ENCODE peak calls at places on chromosome X, in eight cellular contexts. L, O, U, R, X, P, F and W are unnamed samples.

GRCh38 chrX:31268359-31268758 is 196.5 kb upstream of the FTHL17 start:
- DNase-seq in L (no peak), U (no peak), F (no peak), P (peak), R (no peak), X (no peak), O (no peak), W (no peak)

GRCh38 chrX:10023821-10024220 is 56.7 kb downstream of the CLDN34 start:
- DNase-seq in L (no peak), P (no peak), X (no peak), F (no peak), U (no peak), R (no peak), O (no peak), W (no peak)

GRCh38 chrX:98203800-98204199 is 1320.1 kb downstream of the RPA4 start:
- DNase-seq in O (no peak), U (no peak), R (no peak), F (no peak), L (no peak), P (no peak), X (no peak), W (no peak)

GRCh38 chrX:115650916-115651315 is 89.9 kb downstream of the PLS3 start:
- DNase-seq in O (peak), U (peak), R (peak), X (no peak), P (peak), L (peak), F (peak), W (no peak)

GRCh38 chrX:40473460-40474204 is 107.1 kb upstream of the ATP6AP2 start:
- DNase-seq in O (no peak), X (no peak), U (no peak), P (no peak), F (no peak), L (no peak), R (no peak), W (no peak)

GRCh38 chrX:132393992-132394391 is 94.8 kb downstream of the MBNL3 start:
- DNase-seq in F (no peak), P (no peak), L (no peak), U (no peak), R (no peak), O (no peak), X (no peak), W (no peak)

GRCh38 chrX:108945883-108946523 is 209.6 kb upstream of the IRS4 start:
- DNase-seq in P (no peak), O (no peak), L (no peak), R (no peak), U (no peak), F (no peak), X (no peak), W (no peak)

GRCh38 chrX:25012793-25013592 is 2.8 kb downstream of the ARX start:
- DNase-seq in P (no peak), L (no peak), X (no peak), U (no peak), R (no peak), F (no peak), O (no peak), W (no peak)

GRCh38 chrX:24100713-24101112 is 46.0 kb downstream of the EIF2S3 start:
- DNase-seq in L (no peak), P (no peak), F (no peak), R (peak), O (no peak), X (no peak), U (no peak), W (no peak)

GRCh38 chrX:65999563-66000148 is 40.2 kb downstream of the VSIG4 start:
- DNase-seq in O (no peak), U (no peak), R (no peak), L (no peak), F (no peak), P (no peak), X (no peak), W (no peak)

GRCh38 chrX:82127228-82128123 is 925.6 kb downstream of the SH3BGRL start:
- DNase-seq in O (no peak), X (no peak), R (no peak), F (no peak), U (no peak), L (no peak), P (no peak), W (no peak)

GRCh38 chrX:11499076-11500044 is 166.4 kb downstream of the ARHGAP6 start:
- DNase-seq in O (no peak), R (peak), L (no peak), F (no peak), U (no peak), P (no peak), X (no peak), W (no peak)

GRCh38 chrX:103343105-103343504 is 13.1 kb downstream of the TCEAL7 start:
- DNase-seq in O (peak), F (no peak), U (no peak), R (peak), L (no peak), P (peak), X (no peak), W (no peak)

GRCh38 chrX:76253432-76253831 is 80.6 kb downstream of the PBDC1 start:
- DNase-seq in U (peak), X (no peak), P (peak), L (peak), F (peak), O (peak), R (peak), W (no peak)

GRCh38 chrX:102840871-102841705 is 96.0 kb upstream of the RAB40AL start:
- DNase-seq in F (no peak), P (no peak), U (no peak), O (no peak), X (no peak), L (no peak), R (peak), W (no peak)

GRCh38 chrX:38220024-38220935 is at the start of gene SRPX:
- DNase-seq in U (peak), L (peak), P (peak), R (no peak), X (no peak), O (peak), F (peak), W (peak)

GRCh38 chrX:102979536-102979935 is 42.5 kb downstream of the RAB40AL start:
- DNase-seq in O (no peak), U (no peak), P (no peak), L (no peak), X (no peak), R (no peak), F (no peak), W (no peak)

GRCh38 chrX:40727093-40727492 is 8.2 kb downstream of the MED14 start:
- DNase-seq in X (no peak), F (no peak), U (no peak), P (no peak), L (no peak), O (no peak), R (no peak), W (no peak)

GRCh38 chrX:45711231-45711630 is 510.6 kb upstream of the DIPK2B start:
- DNase-seq in P (no peak), F (no peak), U (no peak), O (no peak), X (no peak), R (no peak), L (no peak), W (no peak)

GRCh38 chrX:153763989-153764755 is at the start of gene PLXNB3:
- DNase-seq in U (peak), R (peak), F (peak), L (peak), X (peak), P (peak), O (peak), W (peak)

GRCh38 chrX:9573282-9574106 is 108.6 kb downstream of the TBL1X start:
- DNase-seq in F (no peak), R (no peak), P (no peak), U (no peak), X (no peak), O (peak), L (no peak), W (no peak)

GRCh38 chrX:123993904-123994635 is 32.6 kb downstream of the STAG2 start:
- DNase-seq in F (no peak), U (no peak), L (no peak), X (no peak), O (no peak), R (no peak), P (no peak), W (no peak)

GRCh38 chrX:48761674-48762471 is at the start of gene GLOD5:
- DNase-seq in P (peak), L (peak), U (peak), F (no peak), R (no peak), X (no peak), O (peak), W (no peak)

GRCh38 chrX:103101280-103102042 is 8.5 kb upstream of the NXF3 start:
- DNase-seq in X (no peak), O (peak), R (peak), F (no peak), P (peak), L (no peak), U (no peak), W (no peak)

GRCh38 chrX:85859426-85859825 is 187.9 kb downstream of the CHM start:
- DNase-seq in O (no peak), R (no peak), X (no peak), F (no peak), U (no peak), L (no peak), P (no peak), W (no peak)

GRCh38 chrX:23792861-23793553 is 10.0 kb downstream of the SAT1 start:
- DNase-seq in P (no peak), R (no peak), F (no peak), L (peak), O (no peak), X (no peak), U (no peak), W (no peak)

GRCh38 chrX:57119416-57119815 is 1.9 kb downstream of the SPIN2B start:
- DNase-seq in R (no peak), U (no peak), P (no peak), O (no peak), X (no peak), F (no peak), L (no peak), W (no peak)

GRCh38 chrX:109797311-109797975 is 64.4 kb upstream of the ACSL4 start:
- DNase-seq in P (no peak), L (no peak), X (no peak), R (no peak), U (no peak), O (no peak), F (no peak), W (no peak)

GRCh38 chrX:10783451-10783995 is 163.1 kb upstream of the MID1 start:
- DNase-seq in U (no peak), F (no peak), L (no peak), O (no peak), P (no peak), X (no peak), R (no peak), W (no peak)

GRCh38 chrX:17550011-17550410 is 175.0 kb downstream of the NHS start:
- DNase-seq in L (no peak), R (no peak), U (no peak), F (no peak), P (no peak), X (no peak), O (no peak), W (no peak)

GRCh38 chrX:94662665-94663064 is 988.7 kb downstream of the FAM133A start:
- DNase-seq in R (no peak), X (no peak), F (no peak), U (no peak), L (no peak), O (no peak), P (peak), W (no peak)

GRCh38 chrX:143363419-143363818 is 153.9 kb downstream of the SPANXN3 start:
- DNase-seq in P (no peak), F (no peak), O (no peak), U (no peak), L (no peak), R (no peak), X (no peak), W (no peak)

GRCh38 chrX:150880808-150881165 is 17.7 kb downstream of the CD99L2 start:
- DNase-seq in O (no peak), R (no peak), X (no peak), P (no peak), U (no peak), L (no peak), F (no peak), W (no peak)

GRCh38 chrX:68249401-68249831 is 183.9 kb downstream of the OPHN1 start:
- DNase-seq in R (no peak), P (no peak), F (peak), X (no peak), U (no peak), L (no peak), O (no peak), W (peak)